ENCODE peak calls at places on chromosomes 6 and 20, in four cellular contexts. One of them, this sample, is unnamed.

GRCh38 chr6:96675617-96676016 is 112.7 kb downstream of the FHL5 start:
- DNase-seq in activated naive CD4-positive, alpha-beta T cell treated with anti-CD3 and anti-CD28 coated beads, Interleukin-2, amount 10 ng/mL, durations not matched to agents 7 days and 5 days: no peak
- DNase-seq in MV-4-11: no peak
- DNase-seq in bronchial epithelial cell: no peak
- DNase-seq in this sample: no peak

GRCh38 chr6:16712931-16713484 is 48.3 kb downstream of the ATXN1 start:
- DNase-seq in activated naive CD4-positive, alpha-beta T cell treated with anti-CD3 and anti-CD28 coated beads, Interleukin-2, amount 10 ng/mL, durations not matched to agents 7 days and 5 days: no peak
- DNase-seq in MV-4-11: peak; percentile 96
- DNase-seq in bronchial epithelial cell: peak; percentile 97
- DNase-seq in this sample: peak; percentile 18

GRCh38 chr20:12891643-12892042 is 117.1 kb upstream of the SPTLC3 start:
- DNase-seq in activated naive CD4-positive, alpha-beta T cell treated with anti-CD3 and anti-CD28 coated beads, Interleukin-2, amount 10 ng/mL, durations not matched to agents 7 days and 5 days: no peak
- DNase-seq in MV-4-11: no peak
- DNase-seq in bronchial epithelial cell: no peak
- DNase-seq in this sample: no peak

GRCh38 chr6:70651326-70651905 is 16.3 kb upstream of the SMAP1 start:
- DNase-seq in activated naive CD4-positive, alpha-beta T cell treated with anti-CD3 and anti-CD28 coated beads, Interleukin-2, amount 10 ng/mL, durations not matched to agents 7 days and 5 days: peak; percentile 90
- DNase-seq in MV-4-11: no peak
- DNase-seq in bronchial epithelial cell: no peak
- DNase-seq in this sample: peak; percentile 69

GRCh38 chr20:50009521-50010454 is 27.0 kb downstream of the SNAI1 start:
- DNase-seq in activated naive CD4-positive, alpha-beta T cell treated with anti-CD3 and anti-CD28 coated beads, Interleukin-2, amount 10 ng/mL, durations not matched to agents 7 days and 5 days: no peak
- DNase-seq in MV-4-11: no peak
- DNase-seq in bronchial epithelial cell: no peak
- DNase-seq in this sample: no peak

GRCh38 chr6:156449128-156449527 is 328.1 kb upstream of the ARID1B start:
- DNase-seq in activated naive CD4-positive, alpha-beta T cell treated with anti-CD3 and anti-CD28 coated beads, Interleukin-2, amount 10 ng/mL, durations not matched to agents 7 days and 5 days: no peak
- DNase-seq in MV-4-11: no peak
- DNase-seq in bronchial epithelial cell: peak; percentile 73
- DNase-seq in this sample: no peak

GRCh38 chr20:19890358-19891117 is 126.6 kb upstream of the NAA20 start:
- DNase-seq in activated naive CD4-positive, alpha-beta T cell treated with anti-CD3 and anti-CD28 coated beads, Interleukin-2, amount 10 ng/mL, durations not matched to agents 7 days and 5 days: no peak
- DNase-seq in MV-4-11: no peak
- DNase-seq in bronchial epithelial cell: no peak
- DNase-seq in this sample: no peak

GRCh38 chr6:93675856-93676255 is 256.5 kb upstream of the EPHA7 start:
- DNase-seq in activated naive CD4-positive, alpha-beta T cell treated with anti-CD3 and anti-CD28 coated beads, Interleukin-2, amount 10 ng/mL, durations not matched to agents 7 days and 5 days: no peak
- DNase-seq in MV-4-11: no peak
- DNase-seq in bronchial epithelial cell: no peak
- DNase-seq in this sample: no peak

GRCh38 chr6:55833284-55833683 is 42.1 kb downstream of the BMP5 start:
- DNase-seq in activated naive CD4-positive, alpha-beta T cell treated with anti-CD3 and anti-CD28 coated beads, Interleukin-2, amount 10 ng/mL, durations not matched to agents 7 days and 5 days: no peak
- DNase-seq in MV-4-11: no peak
- DNase-seq in bronchial epithelial cell: no peak
- DNase-seq in this sample: no peak

GRCh38 chr6:120077489-120077888 is 727.9 kb upstream of the MAN1A1 start:
- DNase-seq in activated naive CD4-positive, alpha-beta T cell treated with anti-CD3 and anti-CD28 coated beads, Interleukin-2, amount 10 ng/mL, durations not matched to agents 7 days and 5 days: no peak
- DNase-seq in MV-4-11: no peak
- DNase-seq in bronchial epithelial cell: peak; percentile 18
- DNase-seq in this sample: no peak

GRCh38 chr6:130018830-130019795 is 732 bp downstream of the L3MBTL3 start:
- DNase-seq in activated naive CD4-positive, alpha-beta T cell treated with anti-CD3 and anti-CD28 coated beads, Interleukin-2, amount 10 ng/mL, durations not matched to agents 7 days and 5 days: peak; percentile 57
- DNase-seq in MV-4-11: peak; percentile 52
- DNase-seq in bronchial epithelial cell: no peak
- DNase-seq in this sample: no peak

GRCh38 chr6:39188577-39188976 is 40.7 kb downstream of the KCNK5 start:
- DNase-seq in activated naive CD4-positive, alpha-beta T cell treated with anti-CD3 and anti-CD28 coated beads, Interleukin-2, amount 10 ng/mL, durations not matched to agents 7 days and 5 days: peak; percentile 29
- DNase-seq in MV-4-11: peak; percentile 39
- DNase-seq in bronchial epithelial cell: peak; percentile 49
- DNase-seq in this sample: no peak

This sample was measured in Jurkat, Clone E6-1.